ENCODE peak calls at places on chromosomes 5 and 9, in ten cellular contexts. One of them, this sample, is unnamed. For H3K36me3, the result is how much of the 10 kb centered on the place peaks cover.

GRCh38 chr5:127793052-127793451 is 89.9 kb downstream of the CCDC192 start:
- DNase-seq in H1: no peak
- DNase-seq in tibial nerve: no peak
- DNase-seq in right lobe of liver: no peak
- DNase-seq in ovary: no peak
- DNase-seq in spleen: no peak
- DNase-seq in transverse colon: no peak
- DNase-seq in testis: no peak
- DNase-seq in suprapubic skin: no peak
- DNase-seq in IMR-90: no peak
- DNase-seq in this sample: no peak

GRCh38 chr5:9954869-9955268 is 294.8 kb downstream of the ATPSCKMT start:
- DNase-seq in H1: no peak
- DNase-seq in tibial nerve: no peak
- DNase-seq in right lobe of liver: no peak
- DNase-seq in ovary: no peak
- DNase-seq in spleen: no peak
- DNase-seq in transverse colon: no peak
- DNase-seq in testis: no peak
- DNase-seq in suprapubic skin: no peak
- DNase-seq in IMR-90: no peak
- DNase-seq in this sample: no peak

GRCh38 chr9:89226076-89226475 is 47.5 kb upstream of the SHC3 start:
- DNase-seq in H1: peak
- DNase-seq in tibial nerve: no peak
- DNase-seq in right lobe of liver: no peak
- DNase-seq in ovary: peak
- DNase-seq in spleen: no peak
- DNase-seq in transverse colon: no peak
- DNase-seq in testis: peak
- DNase-seq in suprapubic skin: no peak
- DNase-seq in IMR-90: peak
- DNase-seq in this sample: no peak

GRCh38 chr5:74934949-74935751 is 69.0 kb upstream of the FAM169A start:
- DNase-seq in H1: no peak
- DNase-seq in tibial nerve: no peak
- DNase-seq in right lobe of liver: no peak
- DNase-seq in ovary: peak
- DNase-seq in spleen: no peak
- DNase-seq in transverse colon: no peak
- DNase-seq in testis: peak
- DNase-seq in suprapubic skin: no peak
- DNase-seq in IMR-90: peak
- DNase-seq in this sample: peak

GRCh38 chr9:69376651-69377050 is 51.6 kb downstream of the ENTREP1 start:
- DNase-seq in H1: no peak
- DNase-seq in tibial nerve: no peak
- DNase-seq in right lobe of liver: no peak
- DNase-seq in ovary: peak
- DNase-seq in spleen: no peak
- DNase-seq in transverse colon: no peak
- DNase-seq in testis: no peak
- DNase-seq in suprapubic skin: no peak
- DNase-seq in IMR-90: peak
- DNase-seq in this sample: peak

GRCh38 chr9:4308482-4308881 is 8.6 kb upstream of the GLIS3 start:
- DNase-seq in H1: no peak
- DNase-seq in tibial nerve: no peak
- DNase-seq in right lobe of liver: no peak
- DNase-seq in ovary: no peak
- DNase-seq in spleen: no peak
- DNase-seq in transverse colon: no peak
- DNase-seq in testis: no peak
- DNase-seq in suprapubic skin: no peak
- DNase-seq in IMR-90: no peak
- DNase-seq in this sample: no peak

GRCh38 chr5:43601454-43602260 is 1.3 kb upstream of the NNT start:
- DNase-seq in H1: no peak
- DNase-seq in tibial nerve: no peak
- DNase-seq in right lobe of liver: no peak
- DNase-seq in ovary: no peak
- DNase-seq in spleen: no peak
- DNase-seq in transverse colon: no peak
- DNase-seq in testis: no peak
- DNase-seq in suprapubic skin: no peak
- DNase-seq in IMR-90: peak
- DNase-seq in this sample: peak

GRCh38 chr9:70410368-70410767 is 4.1 kb downstream of the KLF9 start:
- DNase-seq in H1: no peak
- DNase-seq in tibial nerve: no peak
- DNase-seq in right lobe of liver: no peak
- DNase-seq in ovary: peak
- DNase-seq in spleen: no peak
- DNase-seq in transverse colon: no peak
- DNase-seq in testis: no peak
- DNase-seq in suprapubic skin: no peak
- DNase-seq in IMR-90: peak
- DNase-seq in this sample: no peak

GRCh38 chr5:151275803-151276202 is 22.8 kb downstream of the GM2A start:
- DNase-seq in H1: no peak
- DNase-seq in tibial nerve: no peak
- DNase-seq in right lobe of liver: no peak
- DNase-seq in ovary: no peak
- DNase-seq in spleen: no peak
- DNase-seq in transverse colon: no peak
- DNase-seq in testis: no peak
- DNase-seq in suprapubic skin: no peak
- DNase-seq in IMR-90: no peak
- DNase-seq in this sample: no peak

GRCh38 chr5:151274666-151275065 is 21.7 kb downstream of the GM2A start:
- DNase-seq in H1: no peak
- DNase-seq in tibial nerve: no peak
- DNase-seq in right lobe of liver: no peak
- DNase-seq in ovary: no peak
- DNase-seq in spleen: no peak
- DNase-seq in transverse colon: no peak
- DNase-seq in testis: no peak
- DNase-seq in suprapubic skin: no peak
- DNase-seq in IMR-90: no peak
- DNase-seq in this sample: no peak

GRCh38 chr5:151267481-151268275 is 14.7 kb downstream of the GM2A start:
- DNase-seq in H1: no peak
- DNase-seq in tibial nerve: no peak
- DNase-seq in right lobe of liver: no peak
- DNase-seq in ovary: no peak
- DNase-seq in spleen: no peak
- DNase-seq in transverse colon: no peak
- DNase-seq in testis: no peak
- DNase-seq in suprapubic skin: no peak
- DNase-seq in IMR-90: no peak
- DNase-seq in this sample: no peak

DNA sequence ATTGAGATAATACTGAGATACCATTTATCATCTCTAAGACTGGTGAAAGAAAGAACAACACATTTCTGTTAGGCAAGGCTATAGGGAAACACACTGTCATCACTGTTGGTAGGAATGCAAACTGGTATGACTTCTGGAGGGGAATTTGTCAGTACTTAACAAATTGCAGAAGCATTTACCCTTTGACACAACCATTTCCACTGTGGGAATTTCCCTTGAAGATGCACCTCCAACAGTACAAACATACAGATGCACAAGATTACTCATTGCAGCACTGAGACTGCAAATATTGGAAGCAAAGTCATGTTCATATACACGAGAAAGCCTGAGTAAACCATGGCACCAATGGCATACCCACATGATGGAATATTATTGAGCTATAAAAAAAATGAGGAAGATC is 17.6 kb downstream of the GM2A start:
- DNase-seq in H1: no peak
- DNase-seq in tibial nerve: no peak
- DNase-seq in right lobe of liver: no peak
- DNase-seq in ovary: no peak
- DNase-seq in spleen: no peak
- DNase-seq in transverse colon: no peak
- DNase-seq in testis: no peak
- DNase-seq in suprapubic skin: no peak
- DNase-seq in IMR-90: peak
- DNase-seq in this sample: no peak
- H3K36me3 ChIP-seq in H1: under half
- H3K36me3 ChIP-seq in tibial nerve: under half
- H3K36me3 ChIP-seq in right lobe of liver: under half
- H3K36me3 ChIP-seq in ovary: under half
- H3K36me3 ChIP-seq in spleen: under half
- H3K36me3 ChIP-seq in transverse colon: under half
- H3K36me3 ChIP-seq in testis: under half
- H3K36me3 ChIP-seq in suprapubic skin: under half
- H3K36me3 ChIP-seq in IMR-90: under half
- H3K36me3 ChIP-seq in this sample: under half

GRCh38 chr5:147789820-147790219 is 7.3 kb upstream of the JAKMIP2 start:
- DNase-seq in H1: no peak
- DNase-seq in tibial nerve: no peak
- DNase-seq in right lobe of liver: no peak
- DNase-seq in ovary: no peak
- DNase-seq in spleen: no peak
- DNase-seq in transverse colon: no peak
- DNase-seq in testis: no peak
- DNase-seq in suprapubic skin: no peak
- DNase-seq in IMR-90: no peak
- DNase-seq in this sample: peak

GRCh38 chr5:147791181-147791580 is 8.7 kb upstream of the JAKMIP2 start:
- DNase-seq in H1: no peak
- DNase-seq in tibial nerve: no peak
- DNase-seq in right lobe of liver: no peak
- DNase-seq in ovary: no peak
- DNase-seq in spleen: no peak
- DNase-seq in transverse colon: no peak
- DNase-seq in testis: no peak
- DNase-seq in suprapubic skin: no peak
- DNase-seq in IMR-90: no peak
- DNase-seq in this sample: no peak

GRCh38 chr5:147786115-147786514 is 3.6 kb upstream of the JAKMIP2 start:
- DNase-seq in H1: no peak
- DNase-seq in tibial nerve: no peak
- DNase-seq in right lobe of liver: no peak
- DNase-seq in ovary: no peak
- DNase-seq in spleen: no peak
- DNase-seq in transverse colon: no peak
- DNase-seq in testis: no peak
- DNase-seq in suprapubic skin: no peak
- DNase-seq in IMR-90: no peak
- DNase-seq in this sample: no peak

GRCh38 chr5:147784596-147784995 is 2.1 kb upstream of the JAKMIP2 start:
- DNase-seq in H1: no peak
- DNase-seq in tibial nerve: no peak
- DNase-seq in right lobe of liver: no peak
- DNase-seq in ovary: no peak
- DNase-seq in spleen: no peak
- DNase-seq in transverse colon: no peak
- DNase-seq in testis: no peak
- DNase-seq in suprapubic skin: no peak
- DNase-seq in IMR-90: no peak
- DNase-seq in this sample: no peak

GRCh38 chr5:147788023-147788422 is 5.5 kb upstream of the JAKMIP2 start:
- DNase-seq in H1: no peak
- DNase-seq in tibial nerve: no peak
- DNase-seq in right lobe of liver: no peak
- DNase-seq in ovary: no peak
- DNase-seq in spleen: no peak
- DNase-seq in transverse colon: no peak
- DNase-seq in testis: no peak
- DNase-seq in suprapubic skin: no peak
- DNase-seq in IMR-90: no peak
- DNase-seq in this sample: no peak
- TF ChIP-seq POLR2A in H1: no peak
- TF ChIP-seq POLR2A in tibial nerve: no peak
- TF ChIP-seq POLR2A in right lobe of liver: no peak
- TF ChIP-seq POLR2A in ovary: no peak
- TF ChIP-seq POLR2A in spleen: no peak
- TF ChIP-seq POLR2A in transverse colon: no peak
- TF ChIP-seq POLR2A in testis: no peak
- TF ChIP-seq POLR2A in suprapubic skin: no peak
- TF ChIP-seq POLR2A in IMR-90: no peak
- TF ChIP-seq POLR2A in this sample: no peak

DNA sequence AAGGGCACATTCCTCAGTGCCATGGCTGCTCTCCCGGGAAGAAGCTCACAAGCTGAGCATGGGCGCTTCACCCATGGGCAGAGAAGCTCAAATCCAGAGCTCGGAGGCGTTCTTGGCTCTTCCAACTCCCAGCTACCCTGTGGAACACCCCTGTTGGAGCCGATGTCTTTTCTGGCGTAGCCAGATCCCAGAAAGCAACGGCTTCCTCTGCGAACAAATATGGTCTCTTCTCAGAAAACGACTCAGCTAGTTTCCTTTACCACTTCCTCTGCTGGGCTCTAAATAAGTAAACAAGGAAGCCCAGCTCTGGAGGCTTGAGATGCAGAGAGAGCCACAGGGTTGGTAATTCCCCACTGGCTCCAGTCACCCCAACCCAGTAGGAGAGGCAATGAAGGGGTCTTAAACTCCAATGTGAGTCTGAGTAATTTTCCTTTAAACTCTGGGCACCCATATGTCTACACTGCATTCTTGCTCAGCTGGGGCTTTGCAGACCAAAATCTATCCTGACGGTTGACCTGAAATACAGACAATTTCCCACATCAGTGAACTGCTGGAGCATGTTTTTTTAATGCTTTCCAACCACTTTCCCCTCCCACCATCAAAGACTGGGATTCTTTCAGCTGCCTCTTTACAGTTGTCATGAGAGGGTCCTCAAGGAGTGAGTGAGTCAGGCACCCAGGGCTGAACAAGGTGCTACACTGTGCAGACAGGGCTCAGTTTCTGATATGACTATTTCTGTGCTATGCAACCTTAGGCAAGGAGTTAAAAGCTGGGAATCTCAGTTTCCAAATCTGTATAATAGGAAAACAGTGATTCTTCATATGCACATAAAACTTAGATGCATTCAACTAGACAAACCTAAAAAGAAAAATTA is at the start of gene LCP2:
- DNase-seq in H1: no peak
- DNase-seq in tibial nerve: no peak
- DNase-seq in right lobe of liver: no peak
- DNase-seq in ovary: no peak
- DNase-seq in spleen: no peak
- DNase-seq in transverse colon: no peak
- DNase-seq in testis: no peak
- DNase-seq in suprapubic skin: no peak
- DNase-seq in IMR-90: no peak
- DNase-seq in this sample: no peak
- H3K27ac ChIP-seq in H1: no peak
- H3K27ac ChIP-seq in tibial nerve: no peak
- H3K27ac ChIP-seq in right lobe of liver: peak
- H3K27ac ChIP-seq in ovary: no peak
- H3K27ac ChIP-seq in spleen: peak
- H3K27ac ChIP-seq in transverse colon: peak
- H3K27ac ChIP-seq in testis: peak
- H3K27ac ChIP-seq in suprapubic skin: peak
- H3K27ac ChIP-seq in IMR-90: no peak
- H3K27ac ChIP-seq in this sample: peak

DNA sequence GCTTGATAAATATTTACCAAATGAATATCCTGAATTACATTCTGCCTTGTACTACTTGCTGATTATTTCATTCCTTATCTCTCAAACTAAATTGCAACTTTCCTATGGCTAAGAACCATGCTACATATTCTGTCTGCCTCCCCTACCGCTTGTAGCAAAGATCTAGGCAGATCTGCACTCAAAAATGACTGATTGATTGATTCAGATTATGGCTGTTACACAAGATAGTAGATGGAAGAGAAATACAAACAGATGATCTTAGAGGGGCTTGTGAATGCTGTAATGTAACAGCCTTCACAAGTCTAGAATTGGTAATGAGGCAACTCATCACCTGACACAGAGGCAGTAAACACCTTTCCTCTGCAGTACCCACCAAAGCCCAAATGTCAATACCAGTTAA is 446.1 kb downstream of the PRELID2 start:
- DNase-seq in H1: no peak
- DNase-seq in tibial nerve: no peak
- DNase-seq in right lobe of liver: no peak
- DNase-seq in ovary: no peak
- DNase-seq in spleen: no peak
- DNase-seq in transverse colon: no peak
- DNase-seq in testis: no peak
- DNase-seq in suprapubic skin: no peak
- DNase-seq in IMR-90: no peak
- DNase-seq in this sample: no peak
- H3K36me3 ChIP-seq in H1: under half
- H3K36me3 ChIP-seq in tibial nerve: under half
- H3K36me3 ChIP-seq in right lobe of liver: under half
- H3K36me3 ChIP-seq in ovary: under half
- H3K36me3 ChIP-seq in spleen: under half
- H3K36me3 ChIP-seq in transverse colon: under half
- H3K36me3 ChIP-seq in testis: under half
- H3K36me3 ChIP-seq in suprapubic skin: under half
- H3K36me3 ChIP-seq in IMR-90: under half
- H3K36me3 ChIP-seq in this sample: under half